ENCODE peak calls at places on chromosomes 7 and 10, in seven cellular contexts. Q is posterior cingulate gyrus, W is osteocyte, V is omental fat pad, J is colonic mucosa, H is left ventricle myocardium inferior, K is Caki2. Z is an unnamed sample.

GRCh38 chr10:62582804-62583208 is 208.6 kb downstream of the ZNF365 start:
- DNase-seq in K (peak), Q (no peak), W (peak), H (peak), V (no peak), J (peak), Z (no peak)

GRCh38 chr10:69481280-69481679 is 30.0 kb downstream of the TSPAN15 start:
- DNase-seq in K (peak), W (no peak), V (no peak), H (no peak), Q (no peak), J (no peak), Z (no peak)

GRCh38 chr7:139916717-139917395 is 87.8 kb downstream of the TBXAS1 start:
- DNase-seq in V (no peak), H (no peak), J (no peak), W (no peak), K (no peak), Q (no peak), Z (no peak)

GRCh38 chr7:92158660-92159575 is 20.0 kb downstream of the LRRD1 start:
- DNase-seq in H (no peak), K (no peak), W (no peak), Q (no peak), J (no peak), V (no peak), Z (no peak)

GRCh38 chr7:90298145-90299038 is 22.7 kb downstream of the FAM237B start:
- DNase-seq in W (no peak), Q (no peak), V (no peak), H (no peak), K (peak), J (no peak), Z (peak)

GRCh38 chr7:1242601-1243289 is 10.1 kb downstream of the UNCX start:
- DNase-seq in Q (no peak), K (no peak), H (no peak), W (no peak), V (no peak), J (no peak), Z (no peak)

GRCh38 chr10:27019827-27020226 is 80.5 kb downstream of the ANKRD26 start:
- DNase-seq in V (no peak), H (no peak), K (no peak), Q (no peak), J (no peak), W (no peak), Z (no peak)

GRCh38 chr10:112131996-112132395 is 51.6 kb downstream of the GPAM start:
- DNase-seq in V (no peak), Q (no peak), W (no peak), K (no peak), H (no peak), J (no peak), Z (no peak)

GRCh38 chr7:85376589-85376988 is 189.7 kb upstream of the SEMA3D start:
- DNase-seq in J (no peak), W (no peak), K (no peak), V (no peak), Q (no peak), H (no peak), Z (no peak)

GRCh38 chr10:132248455-132249231 is 59.1 kb downstream of the STK32C start:
- DNase-seq in Q (peak), H (no peak), J (peak), K (no peak), W (no peak), V (no peak), Z (no peak)

GRCh38 chr10:122062831-122063674 is 74.1 kb downstream of the TACC2 start:
- DNase-seq in J (peak), W (no peak), K (peak), V (peak), Q (no peak), H (peak), Z (no peak)

GRCh38 chr10:8365935-8366911 is 311.7 kb downstream of the GATA3 start:
- DNase-seq in V (no peak), J (no peak), K (peak), Q (no peak), H (no peak), W (no peak), Z (no peak)

GRCh38 chr7:134546903-134547737 is 1.8 kb upstream of the AKR1B15 start:
- DNase-seq in V (peak), W (no peak), K (peak), J (peak), H (peak), Q (peak), Z (peak)

GRCh38 chr10:86969421-86970041 is 1.2 kb downstream of the ADIRF start:
- DNase-seq in J (no peak), K (no peak), V (no peak), W (peak), H (peak), Q (no peak), Z (no peak)

GRCh38 chr10:3750884-3751283 is 34.1 kb downstream of the KLF6 start:
- DNase-seq in W (peak), K (no peak), J (no peak), Q (no peak), H (no peak), V (no peak), Z (no peak)

GRCh38 chr7:142787034-142787768 is 16.4 kb downstream of the PRSS2 start:
- DNase-seq in K (no peak), V (no peak), J (no peak), H (no peak), W (no peak), Q (no peak), Z (no peak)

GRCh38 chr7:46007194-46007593 is 86.1 kb upstream of the IGFBP3 start:
- DNase-seq in Q (no peak), H (no peak), W (no peak), V (no peak), J (no peak), K (no peak), Z (no peak)

GRCh38 chr7:97187067-97187466 is 69.6 kb downstream of the SDHAF3 start:
- DNase-seq in Q (no peak), J (no peak), V (no peak), W (no peak), K (no peak), H (no peak), Z (no peak)

GRCh38 chr10:119341236-119342016 is 134.1 kb downstream of the GRK5 start:
- DNase-seq in Q (no peak), J (no peak), K (no peak), V (no peak), H (peak), W (no peak), Z (no peak)

GRCh38 chr7:154649434-154649833 is 353.5 kb downstream of the PAXIP1 start:
- DNase-seq in H (no peak), Q (no peak), J (no peak), W (no peak), V (no peak), K (no peak), Z (no peak)

GRCh38 chr7:95066736-95067530 is 159.5 kb downstream of the PPP1R9A start:
- DNase-seq in H (no peak), V (no peak), Q (no peak), K (peak), J (no peak), W (no peak), Z (no peak)

GRCh38 chr7:127819975-127820778 is 168.2 kb downstream of the SND1 start:
- DNase-seq in J (no peak), K (peak), W (no peak), Q (no peak), H (no peak), V (no peak), Z (no peak)

GRCh38 chr10:120508393-120508792 is 51.4 kb downstream of the PLPP4 start:
- DNase-seq in H (no peak), V (no peak), W (no peak), K (peak), Q (peak), J (no peak), Z (no peak)

GRCh38 chr10:4353964-4354363 is 472.0 kb upstream of the AKR1E2 start:
- DNase-seq in V (no peak), J (no peak), H (no peak), W (no peak), Q (no peak), K (peak), Z (no peak)

GRCh38 chr7:120988591-120989299 is at the start of gene CPED1:
- DNase-seq in Q (peak), W (peak), J (peak), K (peak), H (peak), V (peak), Z (peak)

GRCh38 chr7:144488977-144489376 is 85.5 kb upstream of the NOBOX start:
- DNase-seq in J (no peak), H (no peak), W (no peak), K (no peak), V (no peak), Q (no peak), Z (no peak)

GRCh38 chr7:127252736-127253288 is at the start of gene GRM8:
- DNase-seq in W (no peak), Q (peak), K (peak), J (peak), V (no peak), H (peak), Z (peak)

GRCh38 chr10:49539320-49539885 is 482 bp upstream of the ERCC6 start:
- DNase-seq in K (peak), H (peak), Q (peak), J (peak), W (no peak), V (no peak), Z (no peak)

GRCh38 chr10:125062244-125063208 is 97.8 kb downstream of the CTBP2 start:
- DNase-seq in H (peak), W (no peak), Q (no peak), K (no peak), V (no peak), J (no peak), Z (peak)

GRCh38 chr7:104207348-104207730 is 474 bp downstream of the ORC5 start:
- DNase-seq in V (no peak), K (no peak), J (peak), W (no peak), H (no peak), Q (no peak), Z (no peak)

GRCh38 chr10:30858499-30858898 is 173.2 kb downstream of the ZNF438 start:
- DNase-seq in V (no peak), Q (no peak), H (no peak), J (no peak), W (no peak), K (no peak), Z (no peak)

GRCh38 chr7:138116156-138116555 is 39.9 kb downstream of the AKR1D1 start:
- DNase-seq in V (no peak), Q (no peak), H (no peak), W (no peak), K (peak), J (no peak), Z (no peak)

GRCh38 chr10:92699518-92700272 is 9.9 kb downstream of the HHEX start:
- DNase-seq in V (no peak), K (peak), W (no peak), H (no peak), J (peak), Q (peak), Z (no peak)

GRCh38 chr10:52216852-52217251 is 97.2 kb upstream of the DKK1 start:
- DNase-seq in K (peak), H (no peak), V (no peak), J (peak), W (no peak), Q (no peak), Z (peak)

GRCh38 chr10:123840714-123841113 is 50.9 kb downstream of the CPXM2 start:
- DNase-seq in K (no peak), Q (no peak), J (no peak), W (no peak), H (no peak), V (no peak), Z (no peak)

GRCh38 chr10:121811386-121811785 is 116.4 kb downstream of the ATE1 start:
- DNase-seq in W (no peak), J (no peak), K (no peak), V (no peak), H (no peak), Q (no peak), Z (no peak)

Z was measured in hippocampal formation.